ENCODE peak calls at places on chromosome 5, in seven cellular contexts. I is AG08395; E is retina; W is stimulated activated CD8-positive, alpha-beta memory T cell treated with anti-CD3 and anti-CD28 coated beads, Interleukin-2, amount 100 ng/mL, for 48 hours; Z is tibial nerve; Q is lung; K is ELF-1. D is an unnamed sample.

GRCh38 chr5:11564716-11565115 is 339.5 kb downstream of the CTNND2 start:
- DNase-seq in I (no peak), E (no peak), W (no peak), Z (no peak), Q (no peak), K (no peak), D (no peak)

GRCh38 chr5:103216137-103216536 is 42.4 kb upstream of the MACIR start:
- DNase-seq in I (no peak), E (no peak), W (no peak), Z (no peak), Q (no peak), K (no peak), D (no peak)

GRCh38 chr5:76406014-76406413 is 2.9 kb downstream of the IQGAP2 start:
- DNase-seq in I (no peak), E (no peak), W (no peak), Z (no peak), Q (no peak), K (no peak), D (no peak)

GRCh38 chr5:177100714-177101121 is 14.0 kb downstream of the FGFR4 start:
- DNase-seq in I (peak), E (no peak), W (no peak), Z (no peak), Q (no peak), K (no peak), D (no peak)

GRCh38 chr5:84213212-84213611 is 171.5 kb downstream of the EDIL3 start:
- DNase-seq in I (no peak), E (no peak), W (no peak), Z (no peak), Q (no peak), K (no peak), D (no peak)

GRCh38 chr5:57332350-57332749 is 150.3 kb downstream of the ACTBL2 start:
- DNase-seq in I (peak), E (no peak), W (no peak), Z (no peak), Q (no peak), K (no peak), D (no peak)

GRCh38 chr5:158639876-158640570 is 459.7 kb downstream of the EBF1 start:
- DNase-seq in I (peak), E (no peak), W (no peak), Z (no peak), Q (no peak), K (no peak), D (no peak)

GRCh38 chr5:171850354-171850947 is 64.8 kb downstream of the SMIM23 start:
- DNase-seq in I (no peak), E (no peak), W (no peak), Z (peak), Q (no peak), K (peak), D (no peak)

GRCh38 chr5:110469486-110469885 is 257.0 kb downstream of the TMEM232 start:
- DNase-seq in I (no peak), E (no peak), W (no peak), Z (no peak), Q (no peak), K (no peak), D (no peak)

GRCh38 chr5:59346987-59347386 is 546.5 kb downstream of the PDE4D start:
- DNase-seq in I (no peak), E (no peak), W (no peak), Z (no peak), Q (no peak), K (no peak), D (no peak)

GRCh38 chr5:120706877-120707276 is 242.8 kb downstream of the PRR16 start:
- DNase-seq in I (no peak), E (no peak), W (no peak), Z (no peak), Q (no peak), K (peak), D (no peak)

GRCh38 chr5:102451082-102451481 is 47.7 kb downstream of the SLCO6A1 start:
- DNase-seq in I (no peak), E (no peak), W (no peak), Z (no peak), Q (no peak), K (peak), D (no peak)

GRCh38 chr5:61732376-61732775 is 400.3 kb downstream of the ZSWIM6 start:
- DNase-seq in I (no peak), E (peak), W (no peak), Z (no peak), Q (no peak), K (no peak), D (no peak)

GRCh38 chr5:173329370-173330150 is 1.3 kb upstream of the STC2 start:
- DNase-seq in I (no peak), E (peak), W (peak), Z (no peak), Q (no peak), K (peak), D (no peak)

GRCh38 chr5:179422213-179422839 is 77.1 kb upstream of the ADAMTS2 start:
- DNase-seq in I (no peak), E (no peak), W (no peak), Z (no peak), Q (no peak), K (no peak), D (no peak)

GRCh38 chr5:134136771-134137170 is 22.3 kb downstream of the TCF7 start:
- DNase-seq in I (no peak), E (no peak), W (no peak), Z (no peak), Q (no peak), K (no peak), D (peak)

GRCh38 chr5:170184007-170184687 is 48.6 kb upstream of the C5orf58 start:
- DNase-seq in I (peak), E (peak), W (peak), Z (no peak), Q (peak), K (peak), D (peak)

GRCh38 chr5:1510151-1510561 is 13.6 kb downstream of the LPCAT1 start:
- DNase-seq in I (no peak), E (no peak), W (no peak), Z (no peak), Q (peak), K (no peak), D (no peak)

GRCh38 chr5:56919942-56920662 is 10.7 kb downstream of the SETD9 start:
- DNase-seq in I (no peak), E (no peak), W (no peak), Z (no peak), Q (no peak), K (no peak), D (no peak)

GRCh38 chr5:58439094-58439644 is 20.7 kb downstream of the PLK2 start:
- DNase-seq in I (no peak), E (peak), W (no peak), Z (no peak), Q (no peak), K (no peak), D (no peak)

GRCh38 chr5:132687995-132688394 is 14.2 kb downstream of the IL4 start:
- DNase-seq in I (no peak), E (no peak), W (no peak), Z (no peak), Q (no peak), K (no peak), D (no peak)

GRCh38 chr5:150783422-150783928 is 4.9 kb downstream of the SMIM3 start:
- DNase-seq in I (peak), E (no peak), W (no peak), Z (peak), Q (peak), K (peak), D (peak)